ENCODE peak calls at places on chromosomes 2 and 18, in eight cellular contexts. L is activated CD4-positive, alpha-beta T cell treated with anti-CD3 and anti-CD28 coated beads for 4 hours; J is NCI-H345; A is HTR-8/SVneo; Q is CD8-positive, alpha-beta memory T cell; F is Ammon's horn; O is transverse colon; T is thoracic aorta. G is an unnamed sample.

GRCh38 chr2:100704711-100705110 is 115.2 kb upstream of the NPAS2 start:
- DNase-seq in L (no peak), J (no peak), A (no peak), Q (no peak), F (no peak), O (no peak), T (no peak), G (no peak)

GRCh38 chr2:150097891-150098595 is 389.4 kb downstream of the RND3 start:
- DNase-seq in L (no peak), J (no peak), A (no peak), Q (no peak), F (no peak), O (no peak), T (no peak), G (no peak)

GRCh38 chr2:200453853-200454524 is 55.9 kb downstream of the KCTD18 start:
- DNase-seq in L (no peak), J (no peak), A (no peak), Q (no peak), F (no peak), O (no peak), T (no peak), G (no peak)

GRCh38 chr2:241007880-241008710 is 9.7 kb downstream of the SNED1 start:
- DNase-seq in L (no peak), J (no peak), A (no peak), Q (no peak), F (no peak), O (no peak), T (no peak), G (no peak)

GRCh38 chr18:36294031-36294430 is 3.5 kb upstream of the FHOD3 start:
- DNase-seq in L (no peak), J (no peak), A (no peak), Q (no peak), F (no peak), O (no peak), T (no peak), G (no peak)

GRCh38 chr2:163752252-163752651 is 16.4 kb upstream of the FIGN start:
- DNase-seq in L (no peak), J (no peak), A (no peak), Q (no peak), F (no peak), O (no peak), T (no peak), G (no peak)

GRCh38 chr2:8583400-8584173 is 98.3 kb upstream of the ID2 start:
- DNase-seq in L (peak), J (peak), A (no peak), Q (peak), F (peak), O (peak), T (peak), G (peak)

GRCh38 chr2:104938226-104938941 is 84.5 kb downstream of the POU3F3 start:
- DNase-seq in L (no peak), J (no peak), A (no peak), Q (no peak), F (peak), O (no peak), T (no peak), G (no peak)

GRCh38 chr18:7059276-7059675 is 58.3 kb downstream of the LAMA1 start:
- DNase-seq in L (no peak), J (no peak), A (no peak), Q (no peak), F (no peak), O (no peak), T (no peak), G (no peak)

GRCh38 chr2:13968811-13969210 is 663.7 kb upstream of the LRATD1 start:
- DNase-seq in L (no peak), J (no peak), A (peak), Q (no peak), F (no peak), O (no peak), T (no peak), G (no peak)

GRCh38 chr2:133844214-133844892 is 276.1 kb upstream of the NCKAP5 start:
- DNase-seq in L (peak), J (peak), A (peak), Q (peak), F (peak), O (peak), T (no peak), G (peak)

GRCh38 chr2:195646424-195646823 is 10.6 kb upstream of the SLC39A10 start:
- DNase-seq in L (no peak), J (no peak), A (no peak), Q (no peak), F (no peak), O (no peak), T (no peak), G (no peak)

GRCh38 chr2:240455719-240456606 is 20.5 kb downstream of the GPC1 start:
- DNase-seq in L (no peak), J (no peak), A (no peak), Q (no peak), F (no peak), O (no peak), T (no peak), G (peak)

G was measured in Right ventricle myocardium superior.